ENCODE peak calls at places on chromosomes 4 and X, in six cellular contexts. O is GM13976, U is RWPE2, T is upper lobe of right lung, E is transverse colon, Y is GM13977. W is an unnamed sample.

GRCh38 chr4:78298618-78299017 is 241.5 kb downstream of the FRAS1 start:
- DNase-seq in E (no peak), Y (no peak), T (no peak), O (no peak), U (no peak), W (no peak)

GRCh38 chr4:144685916-144686315 is 40.0 kb downstream of the HHIP start:
- DNase-seq in U (no peak), T (no peak), Y (no peak), O (no peak), E (no peak), W (no peak)

GRCh38 chr4:154686838-154687237 is 57.0 kb upstream of the LRAT start:
- DNase-seq in T (no peak), E (no peak), Y (no peak), O (no peak), U (no peak), W (no peak)

GRCh38 chrX:3075959-3076358 is 34.7 kb downstream of the ARSF start:
- DNase-seq in E (no peak), O (no peak), Y (no peak), U (no peak), T (no peak), W (no peak)

GRCh38 chr4:7998447-7998846 is 58.8 kb upstream of the AFAP1 start:
- DNase-seq in O (no peak), E (no peak), Y (no peak), T (no peak), U (no peak), W (no peak)

GRCh38 chr4:38957947-38958346 is 74.3 kb downstream of the TMEM156 start:
- DNase-seq in O (no peak), U (no peak), Y (no peak), T (no peak), E (no peak), W (no peak)

GRCh38 chrX:22165732-22166457 is 106.8 kb upstream of the CBLL2 start:
- DNase-seq in Y (no peak), U (no peak), O (no peak), E (no peak), T (no peak), W (no peak)

GRCh38 chr4:8331567-8331955 is 62.0 kb downstream of the HTRA3 start:
- DNase-seq in U (no peak), O (no peak), T (peak; percentile 28), Y (no peak), E (no peak), W (no peak)

GRCh38 chr4:142473960-142474338 is 372.2 kb downstream of the INPP4B start:
- DNase-seq in Y (no peak), U (no peak), T (no peak), O (no peak), E (no peak), W (no peak)

GRCh38 chrX:31318866-31319265 is 247.0 kb upstream of the FTHL17 start:
- DNase-seq in T (no peak), O (no peak), E (no peak), Y (no peak), U (no peak), W (no peak)

GRCh38 chrX:96835660-96836289 is 47.9 kb upstream of the RPA4 start:
- DNase-seq in U (no peak), O (no peak), T (no peak), E (no peak), Y (no peak), W (no peak)

GRCh38 chr4:111923786-111924185 is 221.5 kb upstream of the FAM241A start:
- DNase-seq in O (no peak), E (no peak), Y (no peak), T (no peak), U (no peak), W (no peak)

GRCh38 chr4:2286904-2287593 is 25.1 kb upstream of the MXD4 start:
- DNase-seq in T (peak; percentile 51), E (no peak), U (peak; percentile 47), O (no peak), Y (no peak), W (no peak)

GRCh38 chrX:140480765-140481164 is 24.1 kb downstream of the SOX3 start:
- DNase-seq in O (no peak), Y (no peak), U (no peak), T (no peak), E (no peak), W (no peak)

GRCh38 chrX:21657318-21658151 is 595 bp downstream of the KLHL34 start:
- DNase-seq in O (no peak), U (no peak), E (no peak), T (peak; percentile 40), Y (peak; percentile 19), W (no peak)

GRCh38 chr4:76752911-76753494 is 144.9 kb downstream of the SOWAHB start:
- DNase-seq in T (no peak), Y (no peak), O (no peak), U (peak; percentile 72), E (no peak), W (no peak)

GRCh38 chrX:87975365-87975764 is 457.8 kb downstream of the KLHL4 start:
- DNase-seq in U (no peak), T (no peak), Y (no peak), E (no peak), O (no peak), W (no peak)

GRCh38 chr4:21507439-21507838 is 441.1 kb downstream of the KCNIP4 start:
- DNase-seq in Y (no peak), U (no peak), T (no peak), O (no peak), E (no peak), W (no peak)

GRCh38 chr4:110518889-110519490 is 43.0 kb downstream of the ENPEP start:
- DNase-seq in Y (peak; percentile 15), U (no peak), T (no peak), E (peak; percentile 14), O (no peak), W (peak; percentile 19)

GRCh38 chrX:150486011-150486410 is 82.4 kb upstream of the MTM1 start:
- DNase-seq in O (no peak), U (no peak), T (no peak), E (peak; percentile 50), Y (no peak), W (peak; percentile 48)

GRCh38 chr4:142150483-142150882 is 514.1 kb downstream of the IL15 start:
- DNase-seq in U (no peak), T (no peak), O (no peak), E (no peak), Y (no peak), W (no peak)

GRCh38 chr4:8681391-8681790 is 88.8 kb downstream of the CPZ start:
- DNase-seq in O (no peak), U (peak; percentile 37), T (peak; percentile 54), Y (no peak), E (no peak), W (no peak)

GRCh38 chrX:149372861-149373260 is 132.2 kb downstream of the IDS start:
- DNase-seq in O (no peak), U (peak; percentile 51), T (no peak), Y (no peak), E (no peak), W (no peak)

GRCh38 chrX:30530591-30530990 is 47.0 kb downstream of the TASL start:
- DNase-seq in T (no peak), Y (no peak), U (no peak), O (no peak), E (no peak), W (no peak)

GRCh38 chrX:41946973-41947612 is 23.7 kb upstream of the CASK start:
- DNase-seq in U (no peak), Y (no peak), E (no peak), T (no peak), O (no peak), W (no peak)

GRCh38 chrX:74535211-74535621 is 79.2 kb downstream of the RLIM start:
- DNase-seq in T (no peak), Y (peak; percentile 51), E (peak; percentile 12), O (peak; percentile 46), U (no peak), W (no peak)
- TF ChIP-seq CTCF in T (no peak), Y (peak; percentile 54), E (no peak), O (peak; percentile 18), U (no peak), W (no peak)

GRCh38 chrX:107979534-107979933 is 2.6 kb downstream of the TEX13B start:
- DNase-seq in U (no peak), E (no peak), O (no peak), Y (no peak), T (no peak), W (no peak)

GRCh38 chrX:107982356-107982755 is at the start of gene TEX13B:
- DNase-seq in O (no peak), T (no peak), E (no peak), U (no peak), Y (no peak), W (no peak)

GRCh38 chrX:107978080-107978479 is 4.1 kb downstream of the TEX13B start:
- DNase-seq in U (no peak), T (no peak), O (no peak), Y (no peak), E (no peak), W (no peak)

DNA sequence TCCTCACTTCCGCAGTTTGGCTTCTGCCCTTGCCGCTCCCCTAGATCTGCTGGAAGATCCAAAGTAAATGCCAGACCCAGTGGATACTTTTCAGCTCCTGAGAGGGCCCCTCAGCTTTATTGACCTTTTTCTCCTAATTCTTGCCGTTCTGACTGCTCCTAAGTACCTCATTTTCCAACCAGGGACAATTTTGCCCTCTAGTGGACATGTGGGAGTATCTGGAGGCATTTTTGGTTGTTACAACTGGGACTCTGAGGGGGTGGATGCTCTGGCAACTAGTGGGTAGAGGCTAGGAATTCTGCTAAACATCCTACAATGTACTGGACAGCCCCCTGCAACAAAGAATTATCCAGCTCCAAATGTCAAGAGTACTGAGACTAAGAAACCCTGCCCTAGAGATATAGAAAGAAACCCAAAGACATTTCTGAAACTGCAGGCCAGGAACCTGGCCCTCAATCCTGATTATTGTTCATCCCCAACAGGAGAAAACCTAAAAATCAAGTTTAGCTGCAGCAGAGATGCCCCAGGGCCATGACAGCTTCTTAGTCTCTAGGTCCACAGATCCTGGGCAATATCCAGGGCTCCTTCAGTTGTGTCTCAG is 3.4 kb downstream of the TEX13B start:
- DNase-seq in Y (no peak), E (no peak), O (no peak), T (no peak), U (no peak), W (no peak)
- TF ChIP-seq CTCF in Y (peak; percentile 40), E (peak; percentile 30), O (peak; percentile 1), T (peak; percentile 36), U (peak; percentile 29), W (peak; percentile 42)

DNA sequence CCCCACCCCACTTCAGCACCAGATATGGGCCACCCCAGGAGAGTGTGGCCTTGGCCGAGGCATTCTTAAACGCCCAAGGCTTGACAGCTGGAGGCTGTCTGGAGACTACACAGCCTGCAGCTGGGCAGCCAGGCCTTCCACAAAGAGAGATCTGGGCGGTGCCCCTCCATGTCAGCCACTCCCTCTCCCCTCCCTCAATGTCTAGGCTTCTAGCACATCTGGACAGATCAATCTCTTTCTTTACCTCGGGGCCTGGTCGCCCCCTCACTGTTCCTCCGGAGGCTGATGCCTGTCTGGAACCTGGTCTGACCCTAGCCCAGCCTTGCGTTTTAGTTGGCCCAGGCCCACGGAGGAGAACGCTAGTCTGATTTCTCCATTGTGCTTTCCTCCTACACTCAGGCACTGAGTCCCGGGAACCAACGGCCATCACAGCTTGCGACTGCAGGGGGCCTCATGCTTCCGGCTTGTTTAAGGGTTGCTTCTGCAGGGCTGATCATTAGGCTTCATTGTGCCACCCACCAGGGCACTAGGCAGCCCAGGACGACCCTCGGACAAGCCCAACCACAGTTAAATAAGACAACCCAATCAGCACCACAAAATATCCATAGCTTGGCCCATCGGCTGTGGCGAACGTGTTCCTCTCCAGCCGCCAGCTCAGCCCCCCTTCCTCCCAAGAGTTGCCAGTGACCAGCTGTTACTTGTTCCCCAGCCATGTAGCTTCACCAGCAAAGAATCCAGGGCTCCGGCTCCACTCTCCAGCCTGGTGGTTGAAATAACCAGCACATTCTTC is 200.6 kb downstream of the BCOR start:
- DNase-seq in T (no peak), E (no peak), O (no peak), Y (no peak), U (no peak), W (no peak)
- TF ChIP-seq CTCF in T (peak; percentile 8), E (no peak), O (no peak), Y (no peak), U (no peak), W (no peak)

GRCh38 chr4:16018841-16019240 is 55.9 kb upstream of the FGFBP2 start:
- DNase-seq in E (no peak), U (no peak), Y (no peak), O (no peak), T (no peak), W (no peak)
- TF ChIP-seq CTCF in E (no peak), U (no peak), Y (no peak), O (no peak), T (no peak), W (no peak)